ENCODE peak calls at places on chromosomes 12 and 14, in ten cellular contexts. One of them, this sample, is unnamed.

GRCh38 chr12:47828967-47829482 is 9.3 kb upstream of the HDAC7 start:
- DNase-seq in D721Med: no peak
- DNase-seq in mucosa of descending colon: peak; percentile 87
- DNase-seq in neural progenitor cell: no peak
- DNase-seq in posterior vena cava: peak; percentile 92
- DNase-seq in SW 1271: no peak
- DNase-seq in fibroblast of the aortic adventitia: peak; percentile 73
- DNase-seq in HT1080: peak; percentile 70
- DNase-seq in HFFc6: peak; percentile 68
- DNase-seq in NCI-H510A treated with DMSO at 0.1 percent for 48 hours: no peak
- DNase-seq in this sample: no peak

GRCh38 chr12:11980133-11980532 is 90.6 kb upstream of the BCL2L14 start:
- DNase-seq in D721Med: no peak
- DNase-seq in mucosa of descending colon: no peak
- DNase-seq in neural progenitor cell: no peak
- DNase-seq in posterior vena cava: no peak
- DNase-seq in SW 1271: no peak
- DNase-seq in fibroblast of the aortic adventitia: no peak
- DNase-seq in HT1080: no peak
- DNase-seq in HFFc6: no peak
- DNase-seq in NCI-H510A treated with DMSO at 0.1 percent for 48 hours: no peak
- DNase-seq in this sample: no peak

GRCh38 chr12:1591029-1591428 is 3.4 kb downstream of the FBXL14 start:
- DNase-seq in D721Med: no peak
- DNase-seq in mucosa of descending colon: no peak
- DNase-seq in neural progenitor cell: peak; percentile 55
- DNase-seq in posterior vena cava: no peak
- DNase-seq in SW 1271: no peak
- DNase-seq in fibroblast of the aortic adventitia: no peak
- DNase-seq in HT1080: peak; percentile 21
- DNase-seq in HFFc6: peak; percentile 55
- DNase-seq in NCI-H510A treated with DMSO at 0.1 percent for 48 hours: peak; percentile 34
- DNase-seq in this sample: peak; percentile 43

GRCh38 chr12:111812881-111813741 is 28.9 kb upstream of the MAPKAPK5 start:
- DNase-seq in D721Med: peak; percentile 66
- DNase-seq in mucosa of descending colon: peak; percentile 65
- DNase-seq in neural progenitor cell: peak; percentile 92
- DNase-seq in posterior vena cava: peak; percentile 89
- DNase-seq in SW 1271: peak; percentile 59
- DNase-seq in fibroblast of the aortic adventitia: peak; percentile 91
- DNase-seq in HT1080: peak; percentile 78
- DNase-seq in HFFc6: peak; percentile 60
- DNase-seq in NCI-H510A treated with DMSO at 0.1 percent for 48 hours: peak; percentile 83
- DNase-seq in this sample: peak; percentile 37

GRCh38 chr12:131012279-131013069 is 58.8 kb downstream of the ADGRD1 start:
- DNase-seq in D721Med: no peak
- DNase-seq in mucosa of descending colon: no peak
- DNase-seq in neural progenitor cell: no peak
- DNase-seq in posterior vena cava: no peak
- DNase-seq in SW 1271: no peak
- DNase-seq in fibroblast of the aortic adventitia: no peak
- DNase-seq in HT1080: no peak
- DNase-seq in HFFc6: no peak
- DNase-seq in NCI-H510A treated with DMSO at 0.1 percent for 48 hours: no peak
- DNase-seq in this sample: no peak

GRCh38 chr12:53561590-53561953 is 54.3 kb upstream of the NPFF start:
- DNase-seq in D721Med: no peak
- DNase-seq in mucosa of descending colon: no peak
- DNase-seq in neural progenitor cell: no peak
- DNase-seq in posterior vena cava: no peak
- DNase-seq in SW 1271: peak; percentile 59
- DNase-seq in fibroblast of the aortic adventitia: peak; percentile 82
- DNase-seq in HT1080: peak; percentile 96
- DNase-seq in HFFc6: peak; percentile 93
- DNase-seq in NCI-H510A treated with DMSO at 0.1 percent for 48 hours: no peak
- DNase-seq in this sample: no peak

GRCh38 chr12:26130728-26131127 is 5.9 kb upstream of the BHLHE41 start:
- DNase-seq in D721Med: no peak
- DNase-seq in mucosa of descending colon: no peak
- DNase-seq in neural progenitor cell: no peak
- DNase-seq in posterior vena cava: no peak
- DNase-seq in SW 1271: no peak
- DNase-seq in fibroblast of the aortic adventitia: no peak
- DNase-seq in HT1080: no peak
- DNase-seq in HFFc6: no peak
- DNase-seq in NCI-H510A treated with DMSO at 0.1 percent for 48 hours: no peak
- DNase-seq in this sample: no peak

GRCh38 chr14:100441271-100441947 is 118.3 kb downstream of the SLC25A47 start:
- DNase-seq in D721Med: no peak
- DNase-seq in mucosa of descending colon: peak; percentile 51
- DNase-seq in neural progenitor cell: no peak
- DNase-seq in posterior vena cava: no peak
- DNase-seq in SW 1271: no peak
- DNase-seq in fibroblast of the aortic adventitia: no peak
- DNase-seq in HT1080: no peak
- DNase-seq in HFFc6: no peak
- DNase-seq in NCI-H510A treated with DMSO at 0.1 percent for 48 hours: no peak
- DNase-seq in this sample: no peak

GRCh38 chr12:43740511-43741100 is 18.0 kb downstream of the PUS7L start:
- DNase-seq in D721Med: no peak
- DNase-seq in mucosa of descending colon: no peak
- DNase-seq in neural progenitor cell: no peak
- DNase-seq in posterior vena cava: no peak
- DNase-seq in SW 1271: no peak
- DNase-seq in fibroblast of the aortic adventitia: peak; percentile 61
- DNase-seq in HT1080: no peak
- DNase-seq in HFFc6: no peak
- DNase-seq in NCI-H510A treated with DMSO at 0.1 percent for 48 hours: no peak
- DNase-seq in this sample: no peak

GRCh38 chr12:21637985-21638891 is 19.4 kb downstream of the LDHB start:
- DNase-seq in D721Med: no peak
- DNase-seq in mucosa of descending colon: no peak
- DNase-seq in neural progenitor cell: no peak
- DNase-seq in posterior vena cava: no peak
- DNase-seq in SW 1271: no peak
- DNase-seq in fibroblast of the aortic adventitia: peak; percentile 37
- DNase-seq in HT1080: no peak
- DNase-seq in HFFc6: no peak
- DNase-seq in NCI-H510A treated with DMSO at 0.1 percent for 48 hours: peak; percentile 11
- DNase-seq in this sample: no peak

This sample was measured in central memory CD8-positive, alpha-beta T cell.